ENCODE peak calls at places on chromosomes 6 and 20, in nine cellular contexts. R is mesothelial cell of epicardium, N is heart left ventricle, I is HFFc6, Y is GM10248, W is endothelial cell, D is dorsolateral prefrontal cortex, O is progenitor cell of endocrine pancreas, V is breast epithelium. Q is an unnamed sample.

GRCh38 chr6:29631860-29632731 is 887 bp downstream of the GABBR1 start:
- DNase-seq in R (peak; percentile 53), D (no peak), Y (peak; percentile 67), V (no peak), N (peak; percentile 67), I (peak; percentile 35), W (peak; percentile 58), O (peak; percentile 47), Q (no peak)

GRCh38 chr6:156982168-156982567 is 205.0 kb downstream of the ARID1B start:
- DNase-seq in O (no peak), V (no peak), I (no peak), N (no peak), R (no peak), D (no peak), Y (no peak), W (no peak), Q (no peak)

GRCh38 chr6:136326038-136326561 is 36.5 kb upstream of the BCLAF1 start:
- DNase-seq in I (no peak), V (no peak), N (no peak), W (no peak), D (no peak), O (no peak), R (no peak), Y (no peak), Q (no peak)

GRCh38 chr6:83511901-83512681 is at the start of gene PRSS35:
- DNase-seq in D (peak; percentile 28), W (peak; percentile 78), Y (peak; percentile 44), O (peak; percentile 56), V (no peak), I (peak; percentile 16), N (peak; percentile 33), R (peak; percentile 43), Q (no peak)

GRCh38 chr6:31776961-31777666 is at the start of gene VWA7:
- DNase-seq in D (no peak), W (no peak), R (no peak), N (peak; percentile 73), Y (peak; percentile 93), O (peak; percentile 46), I (peak; percentile 53), V (peak; percentile 65), Q (peak; percentile 77)

GRCh38 chr6:112282217-112282616 is 27.9 kb upstream of the LAMA4 start:
- DNase-seq in I (peak; percentile 87), V (no peak), Y (no peak), O (no peak), W (no peak), R (no peak), D (peak; percentile 43), N (peak; percentile 80), Q (no peak)

GRCh38 chr20:43040427-43040826 is 149.3 kb downstream of the PTPRT start:
- DNase-seq in O (peak; percentile 55), W (peak; percentile 18), Y (no peak), D (no peak), V (no peak), N (no peak), R (no peak), I (no peak), Q (no peak)

GRCh38 chr6:136405410-136406029 is 115.9 kb upstream of the BCLAF1 start:
- DNase-seq in Y (no peak), I (no peak), N (no peak), W (no peak), V (no peak), R (no peak), O (no peak), D (no peak), Q (no peak)

GRCh38 chr6:1821188-1822183 is 211.8 kb downstream of the FOXC1 start:
- DNase-seq in D (no peak), V (no peak), Y (no peak), I (peak; percentile 27), O (no peak), R (no peak), N (peak; percentile 30), W (peak; percentile 62), Q (no peak)

GRCh38 chr6:51892339-51892738 is 195.1 kb downstream of the PKHD1 start:
- DNase-seq in N (no peak), Y (no peak), D (no peak), I (no peak), R (no peak), V (no peak), O (no peak), W (no peak), Q (no peak)

GRCh38 chr6:46674410-46674809 is 13.3 kb upstream of the TDRD6 start:
- DNase-seq in O (no peak), N (no peak), W (no peak), Y (no peak), D (no peak), R (no peak), I (no peak), V (no peak), Q (no peak)

GRCh38 chr6:46676604-46677313 is 10.9 kb upstream of the TDRD6 start:
- DNase-seq in Y (no peak), O (no peak), R (no peak), V (no peak), N (no peak), W (no peak), I (no peak), D (no peak), Q (no peak)

DNA sequence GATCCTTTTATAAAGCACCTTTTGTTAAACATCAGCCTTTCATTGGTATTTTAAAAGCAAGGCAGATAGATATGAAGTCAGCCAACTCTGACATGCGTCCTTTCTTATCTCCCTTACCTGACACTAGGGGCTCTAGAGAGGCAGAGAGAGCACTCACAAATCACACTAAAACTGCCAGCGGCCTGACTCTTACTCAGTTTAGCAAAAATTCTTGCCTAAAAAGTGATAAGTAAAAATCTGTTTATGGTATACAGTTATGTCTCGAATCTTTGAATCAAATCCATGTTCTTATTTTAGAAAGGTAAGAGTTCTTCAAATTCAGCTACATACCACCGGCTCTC is 10.4 kb upstream of the TDRD6 start:
- DNase-seq in V (no peak), Y (no peak), I (no peak), D (no peak), N (no peak), O (no peak), R (no peak), W (no peak), Q (no peak)
- TF ChIP-seq CTCF in V (no peak), Y (peak; percentile 3), I (no peak), D (no peak), N (peak; percentile 6), O (peak; percentile 57), R (no peak), W (no peak), Q (no peak)

DNA sequence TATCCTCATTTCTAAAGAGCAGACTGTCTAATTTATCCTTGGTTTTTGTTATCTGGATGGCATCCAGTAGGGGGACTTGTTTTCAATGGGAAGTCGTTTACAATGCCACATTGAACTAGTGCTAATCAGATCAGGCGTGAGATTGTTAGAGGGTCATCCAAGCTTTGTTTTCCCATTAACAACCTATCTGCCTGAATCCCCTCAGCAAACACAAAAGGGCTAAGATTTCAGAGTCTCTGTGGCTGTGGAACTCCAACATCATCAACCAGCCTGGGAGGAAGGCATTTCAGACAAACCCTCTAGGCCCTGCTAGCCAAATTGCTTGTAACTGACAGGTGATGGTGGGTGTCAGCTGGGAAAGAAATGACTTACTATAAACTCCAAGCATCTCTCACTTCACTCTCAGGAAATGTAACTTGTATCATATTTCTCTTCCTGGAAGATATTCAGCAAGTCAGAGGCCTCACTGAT is 47.7 kb downstream of the COL19A1 start:
- DNase-seq in W (no peak), I (no peak), O (no peak), V (no peak), N (no peak), Y (no peak), D (no peak), R (no peak), Q (no peak)
- TF ChIP-seq CTCF in W (peak; percentile 42), I (no peak), O (peak; percentile 19), V (no peak), N (no peak), Y (no peak), D (no peak), R (no peak), Q (no peak)

DNA sequence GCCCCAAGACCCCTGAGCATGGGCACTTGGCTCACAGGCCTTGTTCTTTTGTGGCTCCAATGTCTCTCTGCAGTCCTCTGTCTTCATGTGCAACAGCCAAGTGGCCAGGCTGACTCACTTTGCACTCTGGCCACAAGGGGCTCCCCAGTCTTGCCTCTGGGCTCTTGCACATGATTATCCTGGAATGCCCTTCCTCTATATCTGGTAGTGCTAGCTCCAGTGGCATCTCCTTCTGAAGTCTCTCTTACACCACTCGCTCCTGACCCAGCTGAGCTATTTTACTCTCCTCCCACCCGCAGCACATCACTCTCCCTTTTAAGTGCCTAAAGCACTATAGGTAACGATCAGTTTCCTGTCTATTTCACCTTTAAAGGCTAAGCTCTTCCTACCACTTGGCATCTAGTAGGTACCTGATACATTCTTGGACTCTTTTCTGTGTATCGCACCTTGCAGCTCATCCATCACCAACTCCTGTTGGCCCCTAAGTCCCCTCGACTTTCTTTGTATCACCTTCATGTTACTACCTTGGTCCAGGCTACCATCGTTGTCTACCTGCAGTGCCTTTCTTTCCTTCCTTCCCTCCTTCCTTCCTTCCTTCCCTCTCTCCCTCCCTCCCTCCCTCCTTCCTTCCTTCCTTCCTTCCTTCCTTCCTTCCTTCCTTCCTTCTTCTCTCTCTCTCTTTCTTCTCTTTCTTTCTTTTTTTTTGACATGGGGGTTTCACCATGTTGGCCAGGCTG is 211.9 kb upstream of the RNF24 start:
- DNase-seq in N (no peak), W (no peak), D (no peak), Y (no peak), R (no peak), I (peak; percentile 88), V (no peak), O (no peak), Q (no peak)
- TF ChIP-seq CTCF in N (no peak), W (no peak), D (no peak), Y (peak; percentile 34), R (no peak), I (peak; percentile 80), V (no peak), O (peak; percentile 36), Q (no peak)

GRCh38 chr20:51313275-51313898 is 229.1 kb downstream of the NFATC2 start:
- DNase-seq in I (no peak), W (peak; percentile 14), R (no peak), V (no peak), N (no peak), O (no peak), Y (no peak), D (no peak), Q (no peak)
- TF ChIP-seq CTCF in I (peak; percentile 18), W (no peak), R (no peak), V (no peak), N (no peak), O (no peak), Y (no peak), D (no peak), Q (no peak)

DNA sequence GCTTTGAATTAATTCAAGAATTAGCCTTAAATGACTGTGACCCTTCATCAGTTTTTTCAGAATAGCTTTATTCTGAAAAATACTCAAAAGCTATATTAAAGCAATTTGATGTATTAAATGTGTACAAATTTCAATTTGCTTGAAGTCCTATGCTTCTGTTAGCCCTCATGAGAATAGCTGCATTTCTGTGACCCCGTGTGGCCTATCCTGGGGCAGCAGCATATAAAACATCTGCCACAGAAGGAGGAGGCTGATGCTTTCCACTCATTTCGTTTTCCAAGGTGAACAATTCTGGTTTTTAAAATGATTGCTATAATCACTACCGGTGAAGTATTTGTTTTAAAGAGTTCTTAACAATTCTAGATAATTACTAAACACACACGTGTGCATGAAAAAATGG is 360.3 kb downstream of the BTBD9 start:
- DNase-seq in Y (no peak), R (no peak), W (no peak), D (peak; percentile 66), N (no peak), I (no peak), O (no peak), V (no peak), Q (no peak)
- TF ChIP-seq CTCF in Y (no peak), R (no peak), W (no peak), D (peak; percentile 30), N (no peak), I (peak; percentile 12), O (peak; percentile 21), V (no peak), Q (no peak)